ENCODE peak calls at places on chromosomes 6 and 20, in four cellular contexts. K is OCI-LY7, W is fibroblast of lung, Y is upper lobe of right lung. L is an unnamed sample.
A peak's percentile ranks its signal among the peaks of the same experiment; 100 is the strongest.

GRCh38 chr6:148263010-148263409 is 79.6 kb upstream of the SASH1 start:
- DNase-seq in K (no peak), W (no peak), Y (no peak), L (no peak)

GRCh38 chr20:53773792-53774371 is 180.2 kb upstream of the ZNF217 start:
- DNase-seq in K (no peak), W (peak; percentile 94), Y (no peak), L (no peak)

GRCh38 chr6:128932061-128932460 is 49.1 kb downstream of the LAMA2 start:
- DNase-seq in K (no peak), W (peak; percentile 49), Y (no peak), L (no peak)

GRCh38 chr20:50144362-50144761 is 9.2 kb downstream of the PEDS1 start:
- DNase-seq in K (no peak), W (peak; percentile 97), Y (no peak), L (no peak)

GRCh38 chr6:169501128-169501527 is 200.7 kb downstream of the WDR27 start:
- DNase-seq in K (no peak), W (no peak), Y (no peak), L (no peak)

GRCh38 chr6:84773431-84774173 is 9.2 kb upstream of the TBX18 start:
- DNase-seq in K (no peak), W (no peak), Y (no peak), L (peak; percentile 45)

GRCh38 chr6:30493643-30494250 is 4.4 kb downstream of the HLA-E start:
- DNase-seq in K (no peak), W (no peak), Y (no peak), L (no peak)

GRCh38 chr6:42147138-42147562 is 4.7 kb upstream of the C6orf132 start:
- DNase-seq in K (no peak), W (no peak), Y (no peak), L (no peak)

GRCh38 chr6:26305097-26305841 is 59.7 kb upstream of the BTN3A2 start:
- DNase-seq in K (peak; percentile 41), W (peak; percentile 84), Y (no peak), L (no peak)

GRCh38 chr6:38495511-38495910 is 144.2 kb downstream of the BTBD9 start:
- DNase-seq in K (no peak), W (no peak), Y (no peak), L (no peak)

GRCh38 chr20:58713801-58714339 is 21.3 kb downstream of the NPEPL1 start:
- DNase-seq in K (no peak), W (no peak), Y (no peak), L (no peak)

GRCh38 chr6:150987371-150987828 is 121.9 kb downstream of the MTHFD1L start:
- DNase-seq in K (no peak), W (no peak), Y (no peak), L (no peak)

GRCh38 chr6:45808041-45808440 is 207.6 kb downstream of the CLIC5 start:
- DNase-seq in K (no peak), W (no peak), Y (no peak), L (no peak)

GRCh38 chr6:28543671-28544131 is 18.0 kb downstream of the GPX5 start:
- DNase-seq in K (no peak), W (peak; percentile 8), Y (peak; percentile 68), L (no peak)

GRCh38 chr6:135319819-135320218 is 138.7 kb downstream of the MYB start:
- DNase-seq in K (no peak), W (no peak), Y (no peak), L (no peak)

GRCh38 chr20:25493137-25493536 is 85.7 kb downstream of the GINS1 start:
- DNase-seq in K (no peak), W (no peak), Y (no peak), L (no peak)

GRCh38 chr20:25493748-25494505 is 86.5 kb downstream of the GINS1 start:
- DNase-seq in K (no peak), W (no peak), Y (no peak), L (no peak)

GRCh38 chr20:25489221-25489863 is 81.9 kb downstream of the GINS1 start:
- DNase-seq in K (no peak), W (no peak), Y (no peak), L (no peak)

GRCh38 chr20:25490656-25491445 is 83.4 kb downstream of the GINS1 start:
- DNase-seq in K (no peak), W (no peak), Y (no peak), L (no peak)

GRCh38 chr20:25491446-25492038 is 84.1 kb downstream of the GINS1 start:
- DNase-seq in K (no peak), W (no peak), Y (no peak), L (no peak)
- H3K36me3 ChIP-seq in K (no peaks in the 10 kb centered on the region), W (peaks cover 4% of the 10 kb centered on the region), Y (peaks cover 4% of the 10 kb centered on the region), L (peaks cover 5% of the 10 kb centered on the region)

DNA sequence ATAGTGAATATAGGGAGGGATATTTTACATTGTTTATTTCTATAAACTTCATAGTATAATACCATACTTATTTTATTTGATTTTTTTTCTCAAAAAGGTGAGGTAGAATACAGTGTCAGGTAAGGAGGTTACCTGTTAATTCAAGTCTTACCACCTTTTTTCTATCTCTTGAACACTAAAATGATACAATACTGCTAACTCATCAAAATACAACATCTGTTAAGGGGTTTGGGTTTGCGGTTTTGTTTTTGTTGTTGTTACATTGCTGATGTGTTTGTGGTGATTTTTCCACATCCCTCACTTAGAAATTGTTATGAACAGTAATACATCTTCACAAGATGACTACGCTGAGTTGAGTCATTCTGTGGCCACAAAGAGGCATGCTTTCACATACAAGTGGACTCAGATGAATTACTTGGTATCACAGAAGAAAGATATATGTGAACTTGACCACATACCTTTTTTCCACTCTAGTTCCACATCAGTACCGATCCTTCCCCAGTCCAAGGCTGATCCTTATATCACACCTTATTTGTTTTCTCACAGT is 139.4 kb upstream of the ID4 start:
- DNase-seq in K (no peak), W (peak; percentile 59), Y (no peak), L (no peak)
- H3K4me1 ChIP-seq in K (no peaks in the 10 kb centered on the region), W (no peaks in the 10 kb centered on the region), Y (no peaks in the 10 kb centered on the region), L (no peaks in the 10 kb centered on the region)

DNA sequence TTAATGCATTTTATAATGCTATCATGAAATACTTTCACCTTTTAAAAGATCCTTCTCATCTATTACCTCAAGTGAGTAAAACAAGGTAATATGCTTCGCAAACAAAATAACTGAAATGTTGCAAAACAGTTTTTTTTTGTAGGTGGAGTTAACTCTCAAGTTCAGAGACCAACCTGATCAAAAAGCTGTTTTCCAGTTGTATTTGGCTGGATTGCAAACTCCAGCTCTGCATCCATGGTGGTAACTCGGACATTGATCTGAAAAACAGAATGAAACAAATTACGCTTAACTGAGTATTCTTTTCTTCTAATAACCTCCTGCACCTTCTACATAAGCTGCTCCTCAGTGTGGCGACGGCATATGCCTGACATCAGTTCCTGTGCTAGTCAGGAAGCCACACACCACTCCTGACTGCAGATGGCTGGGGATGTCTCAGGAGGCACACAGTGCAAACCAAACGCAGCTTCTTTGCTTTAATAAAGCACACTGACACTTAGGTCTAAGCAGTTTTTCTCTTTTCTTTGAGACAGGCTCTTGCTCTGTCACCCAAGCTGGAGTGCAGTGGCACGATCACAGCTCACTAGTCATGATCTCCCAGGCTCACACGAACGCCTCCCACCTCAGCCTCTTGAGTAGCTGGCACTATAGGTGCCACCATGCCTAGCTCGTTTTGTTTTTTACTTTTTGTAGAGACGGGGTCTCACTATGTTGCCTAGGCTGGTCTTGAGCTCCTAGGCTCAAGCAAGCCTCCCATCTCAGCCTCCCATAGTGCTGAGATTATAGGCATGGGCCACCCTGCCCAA is 29.9 kb downstream of the EZR start:
- DNase-seq in K (peak; percentile 82), W (no peak), Y (no peak), L (no peak)
- H3K36me3 ChIP-seq in K (peaks cover 96% of the 10 kb centered on the region), W (peaks cover 9% of the 10 kb centered on the region), Y (peaks cover 43% of the 10 kb centered on the region), L (peaks cover 51% of the 10 kb centered on the region)

DNA sequence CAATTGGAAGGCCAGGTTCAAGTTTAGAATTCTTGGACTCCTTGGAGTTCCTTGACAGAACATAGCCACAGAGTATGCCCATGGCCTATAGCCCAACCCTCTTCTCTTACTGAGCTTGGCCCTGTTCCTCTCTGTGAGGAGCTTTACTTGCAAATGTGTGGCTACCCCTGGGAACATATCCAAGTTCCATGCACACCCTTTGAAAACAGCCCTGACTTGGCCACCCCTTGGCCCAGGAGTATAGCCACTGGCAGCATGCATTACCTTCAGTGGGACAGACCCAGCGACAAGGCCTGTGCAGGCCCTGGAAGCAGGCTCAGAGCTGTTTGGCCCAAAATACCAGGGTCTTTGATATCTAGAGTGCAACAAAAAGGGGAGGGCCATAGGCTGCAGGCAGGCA is 19.5 kb upstream of the MAS1 start:
- DNase-seq in K (no peak), W (no peak), Y (no peak), L (no peak)
- H3K4me1 ChIP-seq in K (peaks cover 10% of the 10 kb centered on the region), W (no peaks in the 10 kb centered on the region), Y (no peaks in the 10 kb centered on the region), L (no peaks in the 10 kb centered on the region)

GRCh38 chr6:167802339-167802738 is 24.4 kb upstream of the AFDN start:
- DNase-seq in K (no peak), W (no peak), Y (no peak), L (no peak)

GRCh38 chr6:167805349-167806060 is 21.2 kb upstream of the AFDN start:
- DNase-seq in K (no peak), W (no peak), Y (no peak), L (no peak)

GRCh38 chr6:167804281-167805013 is 22.3 kb upstream of the AFDN start:
- DNase-seq in K (no peak), W (no peak), Y (no peak), L (no peak)

GRCh38 chr6:167806061-167806700 is 20.5 kb upstream of the AFDN start:
- DNase-seq in K (no peak), W (no peak), Y (no peak), L (no peak)

DNA sequence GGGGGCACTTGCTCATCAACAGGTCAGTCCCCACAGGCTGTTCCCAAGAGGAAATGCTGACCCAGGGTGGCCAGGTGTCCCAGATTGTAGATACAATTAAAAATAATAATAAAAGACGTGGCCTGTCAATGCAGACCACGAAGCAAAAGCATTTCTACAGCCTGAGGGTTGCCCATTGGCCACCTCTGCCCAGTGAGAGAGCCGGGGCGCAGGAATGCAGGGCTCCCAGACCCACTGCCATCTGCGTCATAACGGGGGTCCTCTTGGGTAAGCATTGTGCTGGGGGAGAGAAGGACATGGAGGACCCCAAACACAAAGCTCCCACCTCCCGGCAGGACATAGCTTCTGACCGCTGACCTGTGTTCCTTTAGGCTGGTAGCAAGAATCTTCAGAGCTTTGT is 22.9 kb upstream of the AFDN start:
- DNase-seq in K (no peak), W (no peak), Y (no peak), L (no peak)
- H3K36me3 ChIP-seq in K (no peaks in the 10 kb centered on the region), W (no peaks in the 10 kb centered on the region), Y (no peaks in the 10 kb centered on the region), L (no peaks in the 10 kb centered on the region)

GRCh38 chr6:108594640-108595039 is 33.9 kb downstream of the FOXO3 start:
- DNase-seq in K (no peak), W (no peak), Y (no peak), L (no peak)
- H3K4me1 ChIP-seq in K (peaks cover 95% of the 10 kb centered on the region), W (peaks cover 42% of the 10 kb centered on the region), Y (peaks cover 92% of the 10 kb centered on the region), L (peaks cover 100% of the 10 kb centered on the region)

DNA sequence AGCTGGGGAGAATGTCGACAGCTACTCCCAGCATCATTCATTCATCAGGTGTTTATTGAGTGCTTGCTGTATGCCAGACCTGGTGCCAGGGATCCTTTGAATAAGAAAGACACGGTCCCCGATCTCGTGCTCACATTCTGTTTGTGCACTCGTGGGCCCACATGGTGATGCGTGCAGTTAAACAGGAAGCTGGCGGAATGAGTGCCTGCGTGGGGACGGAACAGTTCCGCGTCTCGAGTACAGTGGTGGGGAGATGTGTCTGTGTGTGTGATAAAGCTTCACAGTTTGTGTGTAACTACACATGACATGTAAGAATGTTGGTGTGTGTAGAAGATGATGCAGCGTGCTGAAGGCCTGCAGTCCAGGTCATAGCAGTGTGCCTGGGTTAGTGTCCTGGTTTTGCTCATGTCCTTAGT is 6.5 kb downstream of the RBM38 start:
- DNase-seq in K (peak; percentile 61), W (no peak), Y (peak; percentile 64), L (peak; percentile 65)
- H3K36me3 ChIP-seq in K (peaks cover 94% of the 10 kb centered on the region), W (peaks cover 7% of the 10 kb centered on the region), Y (peaks cover 11% of the 10 kb centered on the region), L (peaks cover 43% of the 10 kb centered on the region)

GRCh38 chr6:43803783-43804549 is 34.0 kb downstream of the VEGFA start:
- DNase-seq in K (no peak), W (no peak), Y (no peak), L (no peak)
- H3K4me1 ChIP-seq in K (no peaks in the 10 kb centered on the region), W (peaks cover 9% of the 10 kb centered on the region), Y (peaks cover 55% of the 10 kb centered on the region), L (peaks cover 84% of the 10 kb centered on the region)